ENCODE peak calls at places on chromosome 18, in eight cellular contexts. One of them, this sample, is unnamed.

GRCh38 chr18:27952741-27953140 is 224.2 kb downstream of the CDH2 start:
- DNase-seq in H9: no peak
- DNase-seq in thoracic aorta: no peak
- DNase-seq in gastrocnemius medialis: no peak
- DNase-seq in fibroblast of mammary gland: peak
- DNase-seq in neural progenitor cell: no peak
- DNase-seq in CD4-positive, alpha-beta T cell: no peak
- DNase-seq in heart right ventricle: no peak
- DNase-seq in this sample: no peak

GRCh38 chr18:26482567-26482966 is 65.8 kb downstream of the KCTD1 start:
- DNase-seq in thoracic aorta: no peak
- DNase-seq in CD4-positive, alpha-beta T cell: no peak
- DNase-seq in heart right ventricle: no peak
- DNase-seq in fibroblast of mammary gland: no peak
- DNase-seq in gastrocnemius medialis: no peak
- DNase-seq in H9: peak
- DNase-seq in neural progenitor cell: peak
- DNase-seq in this sample: no peak

GRCh38 chr18:9101730-9102390 is 639 bp upstream of the NDUFV2 start:
- DNase-seq in gastrocnemius medialis: no peak
- DNase-seq in neural progenitor cell: no peak
- DNase-seq in H9: no peak
- DNase-seq in heart right ventricle: peak
- DNase-seq in CD4-positive, alpha-beta T cell: no peak
- DNase-seq in fibroblast of mammary gland: peak
- DNase-seq in thoracic aorta: no peak
- DNase-seq in this sample: no peak

GRCh38 chr18:9117980-9118841 is 15.7 kb downstream of the NDUFV2 start:
- DNase-seq in H9: no peak
- DNase-seq in CD4-positive, alpha-beta T cell: no peak
- DNase-seq in neural progenitor cell: no peak
- DNase-seq in thoracic aorta: no peak
- DNase-seq in fibroblast of mammary gland: no peak
- DNase-seq in heart right ventricle: no peak
- DNase-seq in gastrocnemius medialis: no peak
- DNase-seq in this sample: no peak

GRCh38 chr18:44518091-44518490 is 162.6 kb upstream of the SETBP1 start:
- DNase-seq in heart right ventricle: no peak
- DNase-seq in H9: no peak
- DNase-seq in CD4-positive, alpha-beta T cell: no peak
- DNase-seq in thoracic aorta: no peak
- DNase-seq in neural progenitor cell: no peak
- DNase-seq in fibroblast of mammary gland: peak
- DNase-seq in gastrocnemius medialis: no peak
- DNase-seq in this sample: no peak

GRCh38 chr18:25327631-25328030 is 24.3 kb downstream of the ZNF521 start:
- DNase-seq in neural progenitor cell: no peak
- DNase-seq in gastrocnemius medialis: no peak
- DNase-seq in thoracic aorta: no peak
- DNase-seq in heart right ventricle: no peak
- DNase-seq in CD4-positive, alpha-beta T cell: no peak
- DNase-seq in H9: no peak
- DNase-seq in fibroblast of mammary gland: no peak
- DNase-seq in this sample: no peak

GRCh38 chr18:32450874-32451273 is 19.8 kb downstream of the GAREM1 start:
- DNase-seq in CD4-positive, alpha-beta T cell: no peak
- DNase-seq in fibroblast of mammary gland: no peak
- DNase-seq in thoracic aorta: no peak
- DNase-seq in H9: no peak
- DNase-seq in gastrocnemius medialis: no peak
- DNase-seq in neural progenitor cell: no peak
- DNase-seq in heart right ventricle: no peak
- DNase-seq in this sample: no peak

GRCh38 chr18:44835555-44836156 is 155.0 kb downstream of the SETBP1 start:
- DNase-seq in gastrocnemius medialis: peak
- DNase-seq in neural progenitor cell: peak
- DNase-seq in fibroblast of mammary gland: no peak
- DNase-seq in CD4-positive, alpha-beta T cell: no peak
- DNase-seq in thoracic aorta: no peak
- DNase-seq in H9: no peak
- DNase-seq in heart right ventricle: no peak
- DNase-seq in this sample: no peak

GRCh38 chr18:57833441-57834101 is 30.5 kb upstream of the ATP8B1 start:
- DNase-seq in H9: no peak
- DNase-seq in CD4-positive, alpha-beta T cell: no peak
- DNase-seq in heart right ventricle: no peak
- DNase-seq in thoracic aorta: no peak
- DNase-seq in fibroblast of mammary gland: peak
- DNase-seq in gastrocnemius medialis: no peak
- DNase-seq in neural progenitor cell: peak
- DNase-seq in this sample: no peak

GRCh38 chr18:48800479-48800876 is 150.3 kb downstream of the SMAD7 start:
- DNase-seq in heart right ventricle: no peak
- DNase-seq in CD4-positive, alpha-beta T cell: no peak
- DNase-seq in fibroblast of mammary gland: no peak
- DNase-seq in neural progenitor cell: no peak
- DNase-seq in gastrocnemius medialis: peak
- DNase-seq in thoracic aorta: no peak
- DNase-seq in H9: peak
- DNase-seq in this sample: peak

GRCh38 chr18:49025426-49025766 is 74.6 kb upstream of the SMAD7 start:
- DNase-seq in gastrocnemius medialis: no peak
- DNase-seq in fibroblast of mammary gland: no peak
- DNase-seq in neural progenitor cell: no peak
- DNase-seq in heart right ventricle: no peak
- DNase-seq in thoracic aorta: no peak
- DNase-seq in CD4-positive, alpha-beta T cell: no peak
- DNase-seq in H9: no peak
- DNase-seq in this sample: no peak

GRCh38 chr18:78794031-78794430 is 185.6 kb upstream of the SALL3 start:
- DNase-seq in heart right ventricle: no peak
- DNase-seq in fibroblast of mammary gland: no peak
- DNase-seq in thoracic aorta: no peak
- DNase-seq in H9: no peak
- DNase-seq in gastrocnemius medialis: no peak
- DNase-seq in neural progenitor cell: no peak
- DNase-seq in CD4-positive, alpha-beta T cell: no peak
- DNase-seq in this sample: no peak

GRCh38 chr18:79818036-79818435 is 20.3 kb downstream of the KCNG2 start:
- DNase-seq in thoracic aorta: no peak
- DNase-seq in heart right ventricle: no peak
- DNase-seq in neural progenitor cell: no peak
- DNase-seq in H9: no peak
- DNase-seq in fibroblast of mammary gland: no peak
- DNase-seq in CD4-positive, alpha-beta T cell: no peak
- DNase-seq in gastrocnemius medialis: no peak
- DNase-seq in this sample: no peak

GRCh38 chr18:8695932-8696510 is 9.3 kb upstream of the MTCL1 start:
- DNase-seq in CD4-positive, alpha-beta T cell: no peak
- DNase-seq in heart right ventricle: no peak
- DNase-seq in fibroblast of mammary gland: no peak
- DNase-seq in thoracic aorta: no peak
- DNase-seq in gastrocnemius medialis: no peak
- DNase-seq in H9: no peak
- DNase-seq in neural progenitor cell: no peak
- DNase-seq in this sample: no peak

GRCh38 chr18:49788327-49788908 is 24.9 kb downstream of the ACAA2 start:
- DNase-seq in H9: no peak
- DNase-seq in CD4-positive, alpha-beta T cell: no peak
- DNase-seq in gastrocnemius medialis: no peak
- DNase-seq in neural progenitor cell: no peak
- DNase-seq in fibroblast of mammary gland: peak
- DNase-seq in thoracic aorta: no peak
- DNase-seq in heart right ventricle: no peak
- DNase-seq in this sample: no peak

GRCh38 chr18:62678847-62679535 is 36.4 kb upstream of the PHLPP1 start:
- DNase-seq in fibroblast of mammary gland: no peak
- DNase-seq in gastrocnemius medialis: no peak
- DNase-seq in H9: peak
- DNase-seq in neural progenitor cell: peak
- DNase-seq in CD4-positive, alpha-beta T cell: no peak
- DNase-seq in heart right ventricle: no peak
- DNase-seq in thoracic aorta: no peak
- DNase-seq in this sample: no peak

GRCh38 chr18:58727776-58728500 is 56.7 kb downstream of the MALT1 start:
- DNase-seq in neural progenitor cell: no peak
- DNase-seq in heart right ventricle: no peak
- DNase-seq in gastrocnemius medialis: peak
- DNase-seq in thoracic aorta: no peak
- DNase-seq in H9: no peak
- DNase-seq in CD4-positive, alpha-beta T cell: no peak
- DNase-seq in fibroblast of mammary gland: peak
- DNase-seq in this sample: no peak

GRCh38 chr18:39166776-39167175 is 1601.2 kb upstream of the CELF4 start:
- DNase-seq in thoracic aorta: no peak
- DNase-seq in H9: no peak
- DNase-seq in heart right ventricle: no peak
- DNase-seq in gastrocnemius medialis: no peak
- DNase-seq in fibroblast of mammary gland: no peak
- DNase-seq in neural progenitor cell: no peak
- DNase-seq in CD4-positive, alpha-beta T cell: no peak
- DNase-seq in this sample: no peak

GRCh38 chr18:39173022-39173421 is 1607.4 kb upstream of the CELF4 start:
- DNase-seq in gastrocnemius medialis: no peak
- DNase-seq in CD4-positive, alpha-beta T cell: no peak
- DNase-seq in neural progenitor cell: no peak
- DNase-seq in H9: no peak
- DNase-seq in fibroblast of mammary gland: no peak
- DNase-seq in heart right ventricle: no peak
- DNase-seq in thoracic aorta: no peak
- DNase-seq in this sample: no peak

GRCh38 chr18:39162013-39162412 is 1596.4 kb upstream of the CELF4 start:
- DNase-seq in thoracic aorta: no peak
- DNase-seq in CD4-positive, alpha-beta T cell: no peak
- DNase-seq in fibroblast of mammary gland: no peak
- DNase-seq in heart right ventricle: no peak
- DNase-seq in neural progenitor cell: no peak
- DNase-seq in gastrocnemius medialis: no peak
- DNase-seq in H9: no peak
- DNase-seq in this sample: no peak

GRCh38 chr18:39168723-39169122 is 1603.1 kb upstream of the CELF4 start:
- DNase-seq in fibroblast of mammary gland: no peak
- DNase-seq in H9: no peak
- DNase-seq in thoracic aorta: no peak
- DNase-seq in neural progenitor cell: no peak
- DNase-seq in heart right ventricle: no peak
- DNase-seq in CD4-positive, alpha-beta T cell: no peak
- DNase-seq in gastrocnemius medialis: no peak
- DNase-seq in this sample: no peak

GRCh38 chr18:39167990-39168389 is 1602.4 kb upstream of the CELF4 start:
- DNase-seq in fibroblast of mammary gland: no peak
- DNase-seq in neural progenitor cell: peak
- DNase-seq in CD4-positive, alpha-beta T cell: no peak
- DNase-seq in thoracic aorta: no peak
- DNase-seq in heart right ventricle: no peak
- DNase-seq in H9: no peak
- DNase-seq in gastrocnemius medialis: no peak
- DNase-seq in this sample: no peak
- TF ChIP-seq CTCF in fibroblast of mammary gland: no peak
- TF ChIP-seq CTCF in neural progenitor cell: peak
- TF ChIP-seq CTCF in CD4-positive, alpha-beta T cell: no peak
- TF ChIP-seq CTCF in thoracic aorta: no peak
- TF ChIP-seq CTCF in heart right ventricle: no peak
- TF ChIP-seq CTCF in H9: no peak
- TF ChIP-seq CTCF in gastrocnemius medialis: no peak
- TF ChIP-seq CTCF in this sample: no peak

GRCh38 chr18:75727479-75727878 is 300.0 kb upstream of the SMIM21 start:
- DNase-seq in heart right ventricle: peak
- DNase-seq in neural progenitor cell: peak
- DNase-seq in CD4-positive, alpha-beta T cell: no peak
- DNase-seq in thoracic aorta: no peak
- DNase-seq in H9: peak
- DNase-seq in gastrocnemius medialis: no peak
- DNase-seq in fibroblast of mammary gland: peak
- DNase-seq in this sample: peak
- TF ChIP-seq CTCF in heart right ventricle: peak
- TF ChIP-seq CTCF in neural progenitor cell: peak
- TF ChIP-seq CTCF in CD4-positive, alpha-beta T cell: no peak
- TF ChIP-seq CTCF in thoracic aorta: no peak
- TF ChIP-seq CTCF in H9: peak
- TF ChIP-seq CTCF in gastrocnemius medialis: no peak
- TF ChIP-seq CTCF in fibroblast of mammary gland: peak
- TF ChIP-seq CTCF in this sample: peak

GRCh38 chr18:10457798-10458197 is 3.4 kb downstream of the APCDD1 start:
- DNase-seq in H9: no peak
- DNase-seq in CD4-positive, alpha-beta T cell: no peak
- DNase-seq in heart right ventricle: no peak
- DNase-seq in fibroblast of mammary gland: no peak
- DNase-seq in thoracic aorta: no peak
- DNase-seq in neural progenitor cell: no peak
- DNase-seq in gastrocnemius medialis: no peak
- DNase-seq in this sample: no peak

GRCh38 chr18:10454800-10455550 is 540 bp downstream of the APCDD1 start:
- DNase-seq in fibroblast of mammary gland: peak
- DNase-seq in neural progenitor cell: no peak
- DNase-seq in gastrocnemius medialis: no peak
- DNase-seq in H9: peak
- DNase-seq in heart right ventricle: no peak
- DNase-seq in thoracic aorta: no peak
- DNase-seq in CD4-positive, alpha-beta T cell: no peak
- DNase-seq in this sample: peak

GRCh38 chr18:10453885-10454772 is at the start of gene APCDD1:
- DNase-seq in CD4-positive, alpha-beta T cell: no peak
- DNase-seq in thoracic aorta: no peak
- DNase-seq in neural progenitor cell: peak
- DNase-seq in gastrocnemius medialis: peak
- DNase-seq in heart right ventricle: peak
- DNase-seq in fibroblast of mammary gland: no peak
- DNase-seq in H9: peak
- DNase-seq in this sample: peak

GRCh38 chr18:10456718-10457499 is 2.5 kb downstream of the APCDD1 start:
- DNase-seq in neural progenitor cell: no peak
- DNase-seq in thoracic aorta: no peak
- DNase-seq in fibroblast of mammary gland: no peak
- DNase-seq in CD4-positive, alpha-beta T cell: no peak
- DNase-seq in heart right ventricle: no peak
- DNase-seq in H9: no peak
- DNase-seq in gastrocnemius medialis: no peak
- DNase-seq in this sample: no peak

GRCh38 chr18:10455726-10456453 is 1.5 kb downstream of the APCDD1 start:
- DNase-seq in gastrocnemius medialis: no peak
- DNase-seq in H9: peak
- DNase-seq in neural progenitor cell: peak
- DNase-seq in thoracic aorta: no peak
- DNase-seq in fibroblast of mammary gland: no peak
- DNase-seq in CD4-positive, alpha-beta T cell: no peak
- DNase-seq in heart right ventricle: no peak
- DNase-seq in this sample: no peak
- TF ChIP-seq CTCF in gastrocnemius medialis: no peak
- TF ChIP-seq CTCF in H9: no peak
- TF ChIP-seq CTCF in neural progenitor cell: no peak
- TF ChIP-seq CTCF in thoracic aorta: no peak
- TF ChIP-seq CTCF in fibroblast of mammary gland: no peak
- TF ChIP-seq CTCF in CD4-positive, alpha-beta T cell: no peak
- TF ChIP-seq CTCF in heart right ventricle: no peak
- TF ChIP-seq CTCF in this sample: no peak

DNA sequence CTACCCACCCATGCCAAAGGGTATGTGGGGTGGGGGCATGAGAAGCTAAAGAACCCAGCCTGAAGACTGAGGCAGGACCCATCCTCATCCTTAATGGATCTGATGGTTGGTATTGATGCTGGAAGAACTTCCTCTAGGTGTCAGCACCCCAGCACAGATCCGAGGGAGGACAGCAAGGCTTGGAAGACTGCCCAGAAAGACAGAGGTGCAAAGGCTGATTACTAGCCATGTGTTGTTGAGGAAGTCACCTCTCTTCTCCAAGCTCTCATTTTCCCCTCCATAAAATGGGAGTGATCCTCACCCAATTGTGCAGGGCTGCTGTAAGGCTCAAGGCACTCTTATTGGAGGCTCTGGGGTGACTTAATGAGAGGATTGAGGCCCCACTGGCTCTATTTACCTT is 256.5 kb downstream of the CELF4 start:
- DNase-seq in heart right ventricle: no peak
- DNase-seq in thoracic aorta: no peak
- DNase-seq in neural progenitor cell: no peak
- DNase-seq in gastrocnemius medialis: no peak
- DNase-seq in H9: no peak
- DNase-seq in fibroblast of mammary gland: no peak
- DNase-seq in CD4-positive, alpha-beta T cell: no peak
- DNase-seq in this sample: no peak
- TF ChIP-seq CTCF in heart right ventricle: no peak
- TF ChIP-seq CTCF in thoracic aorta: no peak
- TF ChIP-seq CTCF in neural progenitor cell: no peak
- TF ChIP-seq CTCF in gastrocnemius medialis: no peak
- TF ChIP-seq CTCF in H9: no peak
- TF ChIP-seq CTCF in fibroblast of mammary gland: no peak
- TF ChIP-seq CTCF in CD4-positive, alpha-beta T cell: no peak
- TF ChIP-seq CTCF in this sample: no peak